ENCODE peak calls at places on chromosomes 7 and 10, in four cellular contexts. K is occipital lobe, I is putamen, B is NCI-H1417. X is an unnamed sample.

GRCh38 chr7:117157121-117157870 is 165.6 kb downstream of the WNT2 start:
- DNase-seq in B (no peak), I (peak), K (peak), X (peak)

GRCh38 chr7:129864042-129864441 is 88.7 kb downstream of the UBE2H start:
- DNase-seq in I (no peak), K (no peak), B (peak), X (no peak)

GRCh38 chr7:66921396-66921917 is 432 bp downstream of the TMEM248 start:
- DNase-seq in B (peak), K (no peak), I (peak), X (peak)

GRCh38 chr7:130674456-130674855 is 5.9 kb upstream of the COPG2 start:
- DNase-seq in B (no peak), I (no peak), K (no peak), X (no peak)

GRCh38 chr7:116229359-116229758 is 19.0 kb downstream of the TES start:
- DNase-seq in K (no peak), B (no peak), I (no peak), X (no peak)

GRCh38 chr7:151684408-151685175 is 164.9 kb upstream of the RHEB start:
- DNase-seq in B (no peak), I (no peak), K (no peak), X (no peak)

GRCh38 chr7:11751315-11751714 is 80.7 kb downstream of the THSD7A start:
- DNase-seq in B (no peak), I (no peak), K (no peak), X (no peak)

GRCh38 chr7:157806711-157807110 is 469.9 kb downstream of the DNAJB6 start:
- DNase-seq in B (no peak), I (no peak), K (no peak), X (no peak)

GRCh38 chr10:69801094-69801433 is 642 bp upstream of the COL13A1 start:
- DNase-seq in I (no peak), B (peak), K (no peak), X (peak)

GRCh38 chr7:155988421-155988820 is 176.2 kb upstream of the SHH start:
- DNase-seq in B (no peak), K (no peak), I (no peak), X (no peak)

GRCh38 chr7:157928808-157929425 is 592.1 kb downstream of the DNAJB6 start:
- DNase-seq in I (no peak), K (no peak), B (no peak), X (no peak)

GRCh38 chr7:44548893-44549292 is 7.8 kb upstream of the NPC1L1 start:
- DNase-seq in I (no peak), B (no peak), K (no peak), X (no peak)

GRCh38 chr7:101814081-101814995 is 3.1 kb upstream of the CUX1 start:
- DNase-seq in K (no peak), I (peak), B (peak), X (peak)

GRCh38 chr7:47150497-47151260 is 431.2 kb downstream of the TNS3 start:
- DNase-seq in K (no peak), I (no peak), B (no peak), X (no peak)

GRCh38 chr7:29606287-29606721 is 42.7 kb downstream of the PRR15 start:
- DNase-seq in K (no peak), B (no peak), I (no peak), X (peak)

GRCh38 chr7:151257990-151258389 is 9.5 kb upstream of the SMARCD3 start:
- DNase-seq in I (no peak), K (no peak), B (no peak), X (no peak)

GRCh38 chr10:110859947-110860376 is 11.8 kb upstream of the PDCD4 start:
- DNase-seq in B (no peak), I (no peak), K (no peak), X (no peak)

GRCh38 chr7:24284699-24285506 is 913 bp downstream of the NPY start:
- DNase-seq in K (no peak), I (no peak), B (no peak), X (no peak)

GRCh38 chr10:59283456-59284082 is 78.8 kb downstream of the FAM13C start:
- DNase-seq in K (peak), B (peak), I (peak), X (no peak)

GRCh38 chr7:12581897-12582296 is 11.4 kb downstream of the SCIN start:
- DNase-seq in K (no peak), I (no peak), B (no peak), X (no peak)

GRCh38 chr7:11831727-11832495 is at the start of gene THSD7A:
- DNase-seq in K (peak), I (peak), B (peak), X (peak)

GRCh38 chr7:103113164-103113563 is 35.7 kb downstream of the NAPEPLD start:
- DNase-seq in K (no peak), I (no peak), B (no peak), X (peak)

GRCh38 chr7:3301831-3302618 is 973 bp downstream of the SDK1 start:
- DNase-seq in B (peak), K (peak), I (peak), X (peak)

GRCh38 chr10:24744966-24745365 is 21.3 kb upstream of the ARHGAP21 start:
- DNase-seq in K (peak), I (no peak), B (no peak), X (no peak)

GRCh38 chr7:133511242-133511641 is 258.4 kb downstream of the EXOC4 start:
- DNase-seq in B (no peak), K (no peak), I (no peak), X (no peak)

X was measured in RWPE1.